ENCODE peak calls at places on chromosomes 5 and 9, in ten cellular contexts. One of them, this sample, is unnamed.
A peak's percentile ranks its signal among the peaks of the same experiment; 100 is the strongest.

GRCh38 chr9:110875275-110875674 is 163.0 kb downstream of the LPAR1 start:
- DNase-seq in sigmoid colon: peak; percentile 73
- DNase-seq in transverse colon: peak; percentile 28
- DNase-seq in stomach: no peak
- DNase-seq in HCT116: no peak
- DNase-seq in upper lobe of left lung: no peak
- DNase-seq in breast epithelium: no peak
- DNase-seq in suprapubic skin: no peak
- DNase-seq in HepG2: no peak
- DNase-seq in endothelial cell of umbilical vein: no peak
- DNase-seq in this sample: no peak

GRCh38 chr9:102362463-102363138 is 624.2 kb upstream of the GRIN3A start:
- DNase-seq in sigmoid colon: no peak
- DNase-seq in transverse colon: no peak
- DNase-seq in stomach: no peak
- DNase-seq in HCT116: no peak
- DNase-seq in upper lobe of left lung: no peak
- DNase-seq in breast epithelium: no peak
- DNase-seq in suprapubic skin: no peak
- DNase-seq in HepG2: no peak
- DNase-seq in endothelial cell of umbilical vein: no peak
- DNase-seq in this sample: no peak

GRCh38 chr9:112765281-112765680 is 14.7 kb downstream of the SNX30 start:
- DNase-seq in sigmoid colon: no peak
- DNase-seq in transverse colon: no peak
- DNase-seq in stomach: no peak
- DNase-seq in HCT116: no peak
- DNase-seq in upper lobe of left lung: no peak
- DNase-seq in breast epithelium: no peak
- DNase-seq in suprapubic skin: no peak
- DNase-seq in HepG2: no peak
- DNase-seq in endothelial cell of umbilical vein: no peak
- DNase-seq in this sample: no peak

GRCh38 chr5:149063017-149063687 is at the start of gene SH3TC2:
- DNase-seq in sigmoid colon: peak; percentile 70
- DNase-seq in transverse colon: peak; percentile 54
- DNase-seq in stomach: peak; percentile 26
- DNase-seq in HCT116: peak; percentile 72
- DNase-seq in upper lobe of left lung: peak; percentile 59
- DNase-seq in breast epithelium: no peak
- DNase-seq in suprapubic skin: no peak
- DNase-seq in HepG2: peak; percentile 90
- DNase-seq in endothelial cell of umbilical vein: peak; percentile 28
- DNase-seq in this sample: peak; percentile 57

GRCh38 chr5:174572591-174572990 is 151.8 kb upstream of the MSX2 start:
- DNase-seq in sigmoid colon: no peak
- DNase-seq in transverse colon: no peak
- DNase-seq in stomach: no peak
- DNase-seq in HCT116: no peak
- DNase-seq in upper lobe of left lung: no peak
- DNase-seq in breast epithelium: no peak
- DNase-seq in suprapubic skin: no peak
- DNase-seq in HepG2: no peak
- DNase-seq in endothelial cell of umbilical vein: no peak
- DNase-seq in this sample: no peak

GRCh38 chr9:124654431-124654830 is 116.7 kb downstream of the NR6A1 start:
- DNase-seq in sigmoid colon: no peak
- DNase-seq in transverse colon: no peak
- DNase-seq in stomach: no peak
- DNase-seq in HCT116: no peak
- DNase-seq in upper lobe of left lung: no peak
- DNase-seq in breast epithelium: no peak
- DNase-seq in suprapubic skin: no peak
- DNase-seq in HepG2: no peak
- DNase-seq in endothelial cell of umbilical vein: no peak
- DNase-seq in this sample: no peak

GRCh38 chr5:77367733-77368132 is 124.4 kb downstream of the WDR41 start:
- DNase-seq in sigmoid colon: no peak
- DNase-seq in transverse colon: no peak
- DNase-seq in stomach: no peak
- DNase-seq in HCT116: peak; percentile 13
- DNase-seq in upper lobe of left lung: no peak
- DNase-seq in breast epithelium: no peak
- DNase-seq in suprapubic skin: no peak
- DNase-seq in HepG2: no peak
- DNase-seq in endothelial cell of umbilical vein: no peak
- DNase-seq in this sample: no peak

GRCh38 chr9:95874303-95874988 is 1.0 kb upstream of the ERCC6L2 start:
- DNase-seq in sigmoid colon: no peak
- DNase-seq in transverse colon: no peak
- DNase-seq in stomach: no peak
- DNase-seq in HCT116: no peak
- DNase-seq in upper lobe of left lung: no peak
- DNase-seq in breast epithelium: no peak
- DNase-seq in suprapubic skin: no peak
- DNase-seq in HepG2: peak; percentile 6
- DNase-seq in endothelial cell of umbilical vein: no peak
- DNase-seq in this sample: no peak

GRCh38 chr9:76456202-76456926 is 2.6 kb upstream of the GCNT1 start:
- DNase-seq in sigmoid colon: no peak
- DNase-seq in transverse colon: peak; percentile 75
- DNase-seq in stomach: peak; percentile 86
- DNase-seq in HCT116: no peak
- DNase-seq in upper lobe of left lung: no peak
- DNase-seq in breast epithelium: no peak
- DNase-seq in suprapubic skin: no peak
- DNase-seq in HepG2: peak; percentile 89
- DNase-seq in endothelial cell of umbilical vein: peak; percentile 99
- DNase-seq in this sample: peak; percentile 31

GRCh38 chr9:125509476-125509875 is 197.5 kb downstream of the MAPKAP1 start:
- DNase-seq in sigmoid colon: no peak
- DNase-seq in transverse colon: no peak
- DNase-seq in stomach: no peak
- DNase-seq in HCT116: no peak
- DNase-seq in upper lobe of left lung: no peak
- DNase-seq in breast epithelium: no peak
- DNase-seq in suprapubic skin: no peak
- DNase-seq in HepG2: no peak
- DNase-seq in endothelial cell of umbilical vein: no peak
- DNase-seq in this sample: no peak

GRCh38 chr5:93382188-93382587 is 198.8 kb downstream of the NR2F1-AS1 start:
- DNase-seq in sigmoid colon: no peak
- DNase-seq in transverse colon: no peak
- DNase-seq in stomach: no peak
- DNase-seq in HCT116: no peak
- DNase-seq in upper lobe of left lung: no peak
- DNase-seq in breast epithelium: no peak
- DNase-seq in suprapubic skin: no peak
- DNase-seq in HepG2: no peak
- DNase-seq in endothelial cell of umbilical vein: no peak
- DNase-seq in this sample: no peak

GRCh38 chr5:14245526-14245925 is 102.4 kb downstream of the TRIO start:
- DNase-seq in sigmoid colon: no peak
- DNase-seq in transverse colon: no peak
- DNase-seq in stomach: no peak
- DNase-seq in HCT116: no peak
- DNase-seq in upper lobe of left lung: no peak
- DNase-seq in breast epithelium: no peak
- DNase-seq in suprapubic skin: no peak
- DNase-seq in HepG2: no peak
- DNase-seq in endothelial cell of umbilical vein: no peak
- DNase-seq in this sample: no peak

GRCh38 chr5:64759960-64760695 is 8.4 kb downstream of the SREK1IP1 start:
- DNase-seq in sigmoid colon: no peak
- DNase-seq in transverse colon: no peak
- DNase-seq in stomach: no peak
- DNase-seq in HCT116: no peak
- DNase-seq in upper lobe of left lung: no peak
- DNase-seq in breast epithelium: no peak
- DNase-seq in suprapubic skin: no peak
- DNase-seq in HepG2: no peak
- DNase-seq in endothelial cell of umbilical vein: peak; percentile 40
- DNase-seq in this sample: no peak

GRCh38 chr5:179229331-179229761 is 115.9 kb downstream of the ADAMTS2 start:
- DNase-seq in sigmoid colon: peak; percentile 42
- DNase-seq in transverse colon: peak; percentile 5
- DNase-seq in stomach: no peak
- DNase-seq in HCT116: no peak
- DNase-seq in upper lobe of left lung: peak; percentile 39
- DNase-seq in breast epithelium: peak; percentile 34
- DNase-seq in suprapubic skin: peak; percentile 47
- DNase-seq in HepG2: no peak
- DNase-seq in endothelial cell of umbilical vein: no peak
- DNase-seq in this sample: no peak

GRCh38 chr5:668299-668995 is 24.7 kb downstream of the TPPP start:
- DNase-seq in sigmoid colon: no peak
- DNase-seq in transverse colon: no peak
- DNase-seq in stomach: no peak
- DNase-seq in HCT116: no peak
- DNase-seq in upper lobe of left lung: peak; percentile 75
- DNase-seq in breast epithelium: peak; percentile 28
- DNase-seq in suprapubic skin: peak; percentile 76
- DNase-seq in HepG2: no peak
- DNase-seq in endothelial cell of umbilical vein: no peak
- DNase-seq in this sample: no peak

GRCh38 chr5:115641948-115642347 is 16.1 kb upstream of the TMED7 start:
- DNase-seq in sigmoid colon: no peak
- DNase-seq in transverse colon: no peak
- DNase-seq in stomach: no peak
- DNase-seq in HCT116: no peak
- DNase-seq in upper lobe of left lung: no peak
- DNase-seq in breast epithelium: no peak
- DNase-seq in suprapubic skin: no peak
- DNase-seq in HepG2: no peak
- DNase-seq in endothelial cell of umbilical vein: peak; percentile 12
- DNase-seq in this sample: no peak

GRCh38 chr5:91369480-91369879 is 13.6 kb downstream of the ARRDC3 start:
- DNase-seq in sigmoid colon: no peak
- DNase-seq in transverse colon: no peak
- DNase-seq in stomach: no peak
- DNase-seq in HCT116: no peak
- DNase-seq in upper lobe of left lung: no peak
- DNase-seq in breast epithelium: no peak
- DNase-seq in suprapubic skin: no peak
- DNase-seq in HepG2: no peak
- DNase-seq in endothelial cell of umbilical vein: no peak
- DNase-seq in this sample: no peak
- TF ChIP-seq POLR2AphosphoS5 in sigmoid colon: no peak
- TF ChIP-seq POLR2AphosphoS5 in transverse colon: no peak
- TF ChIP-seq POLR2AphosphoS5 in stomach: no peak
- TF ChIP-seq POLR2AphosphoS5 in HCT116: no peak
- TF ChIP-seq POLR2AphosphoS5 in upper lobe of left lung: no peak
- TF ChIP-seq POLR2AphosphoS5 in breast epithelium: no peak
- TF ChIP-seq POLR2AphosphoS5 in suprapubic skin: no peak
- TF ChIP-seq POLR2AphosphoS5 in HepG2: no peak
- TF ChIP-seq POLR2AphosphoS5 in endothelial cell of umbilical vein: no peak
- TF ChIP-seq POLR2AphosphoS5 in this sample: no peak

DNA sequence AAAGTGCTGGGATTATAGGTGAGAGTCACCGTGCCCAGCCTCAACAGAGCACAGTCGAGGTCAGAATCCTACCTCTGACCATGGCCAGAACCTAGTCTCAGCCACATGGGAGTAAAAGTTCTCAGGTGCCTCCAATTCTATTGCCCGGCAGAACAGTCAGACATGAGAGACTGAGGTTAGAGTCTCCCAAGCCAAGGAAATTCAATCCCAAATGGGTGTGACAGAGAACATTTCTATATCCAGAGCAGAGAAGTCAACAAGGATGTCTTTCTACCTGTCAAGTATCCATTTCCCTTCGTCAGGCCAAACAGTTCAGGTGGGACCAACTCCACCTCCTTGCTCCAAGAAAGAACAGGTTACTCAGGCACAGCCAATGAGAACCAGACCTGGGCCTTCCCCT is 10.5 kb downstream of the ANXA6 start:
- DNase-seq in sigmoid colon: no peak
- DNase-seq in transverse colon: no peak
- DNase-seq in stomach: no peak
- DNase-seq in HCT116: no peak
- DNase-seq in upper lobe of left lung: no peak
- DNase-seq in breast epithelium: no peak
- DNase-seq in suprapubic skin: no peak
- DNase-seq in HepG2: no peak
- DNase-seq in endothelial cell of umbilical vein: no peak
- DNase-seq in this sample: no peak
- H3K27me3 ChIP-seq in sigmoid colon: no peaks in the 10 kb centered on the region
- H3K27me3 ChIP-seq in transverse colon: no peaks in the 10 kb centered on the region
- H3K27me3 ChIP-seq in stomach: no peaks in the 10 kb centered on the region
- H3K27me3 ChIP-seq in HCT116: no peaks in the 10 kb centered on the region
- H3K27me3 ChIP-seq in upper lobe of left lung: no peaks in the 10 kb centered on the region
- H3K27me3 ChIP-seq in breast epithelium: no peaks in the 10 kb centered on the region
- H3K27me3 ChIP-seq in suprapubic skin: no peaks in the 10 kb centered on the region
- H3K27me3 ChIP-seq in HepG2: no peaks in the 10 kb centered on the region
- H3K27me3 ChIP-seq in endothelial cell of umbilical vein: no peaks in the 10 kb centered on the region
- H3K27me3 ChIP-seq in this sample: no peaks in the 10 kb centered on the region

DNA sequence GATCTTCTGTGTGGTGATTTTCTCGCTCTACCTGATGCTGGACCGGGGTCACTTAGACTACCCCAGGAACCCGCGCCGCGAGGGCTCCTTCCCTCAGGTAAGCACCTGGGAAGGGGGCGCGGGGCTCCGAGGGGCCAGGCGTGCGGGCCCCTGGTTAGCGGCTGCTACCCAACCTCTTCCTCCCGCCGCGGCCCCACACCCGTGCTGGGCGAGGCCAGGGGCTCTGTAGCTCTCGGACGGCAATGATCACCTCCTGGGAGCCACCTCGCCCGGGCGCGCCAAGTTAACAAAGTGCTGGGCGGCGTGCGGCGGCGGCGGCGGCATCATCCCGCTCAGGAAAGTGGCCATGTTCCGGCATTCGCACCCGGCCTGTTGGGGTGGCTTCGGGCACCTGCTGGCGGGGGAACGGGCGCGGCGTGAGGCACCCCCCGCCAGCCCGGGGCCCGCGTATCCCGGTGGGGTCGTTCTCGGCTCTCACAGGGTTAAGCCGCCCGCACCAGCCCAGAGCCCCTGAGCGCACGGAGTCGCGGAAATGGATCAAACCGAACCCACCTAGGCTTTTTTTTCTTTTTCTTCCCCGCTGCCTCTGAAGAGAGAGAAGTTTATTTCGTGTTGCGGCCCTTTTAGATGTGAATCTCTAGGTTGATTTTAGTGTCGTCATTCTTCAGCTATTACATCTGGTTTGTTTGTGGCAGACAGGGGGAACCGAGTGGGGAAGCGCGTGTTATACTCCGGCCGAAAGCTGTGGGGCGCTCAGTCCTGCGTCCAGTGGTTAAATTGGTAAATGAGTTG is 925 bp downstream of the MAN2A1 start:
- DNase-seq in sigmoid colon: peak; percentile 91
- DNase-seq in transverse colon: peak; percentile 80
- DNase-seq in stomach: peak; percentile 69
- DNase-seq in HCT116: peak; percentile 28
- DNase-seq in upper lobe of left lung: peak; percentile 92
- DNase-seq in breast epithelium: peak; percentile 73
- DNase-seq in suprapubic skin: peak; percentile 88
- DNase-seq in HepG2: peak; percentile 62
- DNase-seq in endothelial cell of umbilical vein: peak; percentile 87
- DNase-seq in this sample: peak; percentile 73
- TF ChIP-seq POLR2A in sigmoid colon: no peak
- TF ChIP-seq POLR2A in transverse colon: no peak
- TF ChIP-seq POLR2A in stomach: no peak
- TF ChIP-seq POLR2A in HCT116: no peak
- TF ChIP-seq POLR2A in upper lobe of left lung: no peak
- TF ChIP-seq POLR2A in breast epithelium: no peak
- TF ChIP-seq POLR2A in suprapubic skin: no peak
- TF ChIP-seq POLR2A in HepG2: no peak
- TF ChIP-seq POLR2A in endothelial cell of umbilical vein: no peak
- TF ChIP-seq POLR2A in this sample: no peak

GRCh38 chr9:123085916-123086315 is 52.4 kb downstream of the GPR21 start:
- DNase-seq in sigmoid colon: no peak
- DNase-seq in transverse colon: no peak
- DNase-seq in stomach: no peak
- DNase-seq in HCT116: no peak
- DNase-seq in upper lobe of left lung: no peak
- DNase-seq in breast epithelium: no peak
- DNase-seq in suprapubic skin: no peak
- DNase-seq in HepG2: no peak
- DNase-seq in endothelial cell of umbilical vein: no peak
- DNase-seq in this sample: no peak
- TF ChIP-seq POLR2AphosphoS5 in sigmoid colon: no peak
- TF ChIP-seq POLR2AphosphoS5 in transverse colon: no peak
- TF ChIP-seq POLR2AphosphoS5 in stomach: no peak
- TF ChIP-seq POLR2AphosphoS5 in HCT116: no peak
- TF ChIP-seq POLR2AphosphoS5 in upper lobe of left lung: no peak
- TF ChIP-seq POLR2AphosphoS5 in breast epithelium: no peak
- TF ChIP-seq POLR2AphosphoS5 in suprapubic skin: no peak
- TF ChIP-seq POLR2AphosphoS5 in HepG2: no peak
- TF ChIP-seq POLR2AphosphoS5 in endothelial cell of umbilical vein: no peak
- TF ChIP-seq POLR2AphosphoS5 in this sample: no peak